ENCODE peak calls at places on chromosomes 12 and 14, in nine cellular contexts. S is GM23248, X is mammary epithelial cell, G is endothelial cell of umbilical vein, K is astrocyte, R is HCT116, J is IMR-90, M is MM.1S, N is H9. C is an unnamed sample.

GRCh38 chr12:3128498-3129293 is 51.5 kb downstream of the TSPAN9 start:
- DNase-seq in S (no peak), X (no peak), G (no peak), K (no peak), R (no peak), J (no peak), M (no peak), N (no peak), C (no peak)

GRCh38 chr12:122721057-122721545 is 4.5 kb upstream of the HCAR3 start:
- DNase-seq in S (no peak), X (peak), G (peak), K (peak), R (no peak), J (no peak), M (no peak), N (no peak), C (no peak)

GRCh38 chr12:57088442-57089258 is at the start of gene NAB2:
- DNase-seq in S (peak), X (peak), G (peak), K (peak), R (peak), J (peak), M (peak), N (peak), C (peak)

GRCh38 chr12:120669055-120669828 is 17.7 kb upstream of the MLEC start:
- DNase-seq in S (peak), X (peak), G (no peak), K (no peak), R (no peak), J (no peak), M (no peak), N (peak), C (no peak)

GRCh38 chr14:97978336-97978735 is 1181.2 kb downstream of the VRK1 start:
- DNase-seq in S (peak), X (peak), G (no peak), K (peak), R (peak), J (no peak), M (no peak), N (peak), C (no peak)

GRCh38 chr12:75908961-75909699 is 122.4 kb downstream of the PHLDA1 start:
- DNase-seq in S (peak), X (no peak), G (peak), K (peak), R (no peak), J (peak), M (no peak), N (no peak), C (peak)

GRCh38 chr12:124392271-124392990 is 97.5 kb downstream of the RFLNA start:
- DNase-seq in S (peak), X (no peak), G (peak), K (peak), R (peak), J (peak), M (no peak), N (peak), C (peak)

GRCh38 chr14:60637490-60638452 is 11.5 kb downstream of the SIX1 start:
- DNase-seq in S (peak), X (no peak), G (no peak), K (no peak), R (no peak), J (peak), M (no peak), N (peak), C (no peak)

GRCh38 chr12:46227616-46228015 is 41.2 kb downstream of the SLC38A1 start:
- DNase-seq in S (no peak), X (no peak), G (no peak), K (no peak), R (no peak), J (no peak), M (no peak), N (no peak), C (no peak)

GRCh38 chr12:22624573-22624907 is 431 bp upstream of the ETNK1 start:
- DNase-seq in S (no peak), X (no peak), G (no peak), K (no peak), R (no peak), J (no peak), M (no peak), N (no peak), C (no peak)

GRCh38 chr14:57871487-57872080 is 5.7 kb upstream of the SLC35F4 start:
- DNase-seq in S (peak), X (peak), G (peak), K (peak), R (peak), J (peak), M (peak), N (peak), C (peak)

GRCh38 chr12:44774815-44775411 is 101.2 kb downstream of the NELL2 start:
- DNase-seq in S (peak), X (peak), G (peak), K (no peak), R (peak), J (peak), M (no peak), N (peak), C (peak)

GRCh38 chr12:120190985-120191480 is 3.5 kb downstream of the GCN1 start:
- DNase-seq in S (no peak), X (no peak), G (no peak), K (no peak), R (no peak), J (no peak), M (peak), N (no peak), C (no peak)

GRCh38 chr14:75604979-75605825 is 26.8 kb downstream of the FLVCR2 start:
- DNase-seq in S (no peak), X (no peak), G (peak), K (peak), R (no peak), J (no peak), M (no peak), N (no peak), C (no peak)

GRCh38 chr14:90814806-90815566 is 1.2 kb downstream of the TTC7B start:
- DNase-seq in S (no peak), X (no peak), G (no peak), K (no peak), R (no peak), J (no peak), M (no peak), N (no peak), C (no peak)

GRCh38 chr12:117069126-117069788 is 30.0 kb downstream of the TESC start:
- DNase-seq in S (no peak), X (no peak), G (no peak), K (no peak), R (no peak), J (no peak), M (no peak), N (no peak), C (no peak)

GRCh38 chr14:91144425-91145145 is 30.7 kb downstream of the DGLUCY start:
- DNase-seq in S (peak), X (no peak), G (peak), K (peak), R (no peak), J (peak), M (no peak), N (no peak), C (peak)

GRCh38 chr12:90695415-90695814 is 259.6 kb downstream of the CCER1 start:
- DNase-seq in S (peak), X (no peak), G (peak), K (no peak), R (no peak), J (peak), M (peak), N (no peak), C (peak)

GRCh38 chr14:24060443-24060842 is 8.6 kb downstream of the CARMIL3 start:
- DNase-seq in S (no peak), X (no peak), G (no peak), K (no peak), R (no peak), J (no peak), M (no peak), N (no peak), C (no peak)

GRCh38 chr12:44286336-44286735 is 450.5 kb downstream of the TMEM117 start:
- DNase-seq in S (peak), X (peak), G (peak), K (peak), R (no peak), J (peak), M (no peak), N (no peak), C (peak)

GRCh38 chr14:38616959-38617358 is 361.1 kb upstream of the CLEC14A start:
- DNase-seq in S (peak), X (no peak), G (no peak), K (no peak), R (no peak), J (peak), M (no peak), N (no peak), C (no peak)

GRCh38 chr12:24778486-24779304 is 170.2 kb downstream of the BCAT1 start:
- DNase-seq in S (peak), X (peak), G (peak), K (peak), R (no peak), J (peak), M (peak), N (no peak), C (peak)

GRCh38 chr12:32489070-32489469 is 89.7 kb downstream of the FGD4 start:
- DNase-seq in S (no peak), X (no peak), G (no peak), K (no peak), R (no peak), J (no peak), M (no peak), N (no peak), C (no peak)

GRCh38 chr14:24052656-24053547 is 1.1 kb downstream of the CARMIL3 start:
- DNase-seq in S (peak), X (no peak), G (no peak), K (no peak), R (no peak), J (no peak), M (no peak), N (no peak), C (no peak)

GRCh38 chr14:101235042-101235871 is 326.0 kb upstream of the DIO3 start:
- DNase-seq in S (peak), X (peak), G (peak), K (peak), R (peak), J (peak), M (no peak), N (peak), C (peak)

GRCh38 chr12:124454735-124455134 is 112.7 kb downstream of the NCOR2 start:
- DNase-seq in S (peak), X (no peak), G (no peak), K (peak), R (no peak), J (no peak), M (no peak), N (no peak), C (peak)

GRCh38 chr14:77303417-77304156 is 17.1 kb downstream of the POMT2 start:
- DNase-seq in S (peak), X (peak), G (peak), K (peak), R (peak), J (peak), M (no peak), N (no peak), C (peak)

GRCh38 chr14:105877645-105878044 is 351.3 kb downstream of the TMEM121 start:
- DNase-seq in S (no peak), X (no peak), G (no peak), K (no peak), R (no peak), J (no peak), M (no peak), N (no peak), C (no peak)

GRCh38 chr12:24560192-24560591 is 388.7 kb downstream of the BCAT1 start:
- DNase-seq in S (no peak), X (no peak), G (no peak), K (no peak), R (no peak), J (peak), M (no peak), N (no peak), C (peak)

GRCh38 chr12:132257206-132257954 is 72.0 kb downstream of the GALNT9 start:
- DNase-seq in S (no peak), X (no peak), G (no peak), K (no peak), R (no peak), J (no peak), M (no peak), N (no peak), C (no peak)

GRCh38 chr12:93205361-93205760 is 172.4 kb upstream of the NUDT4 start:
- DNase-seq in S (no peak), X (no peak), G (no peak), K (no peak), R (no peak), J (no peak), M (no peak), N (no peak), C (no peak)

GRCh38 chr14:26394114-26394855 is 203.5 kb downstream of the NOVA1 start:
- DNase-seq in S (peak), X (no peak), G (peak), K (peak), R (no peak), J (peak), M (no peak), N (peak), C (peak)

GRCh38 chr12:5022465-5023061 is 21.1 kb upstream of the KCNA5 start:
- DNase-seq in S (peak), X (peak), G (peak), K (peak), R (peak), J (peak), M (peak), N (peak), C (peak)

GRCh38 chr14:32028599-32028998 is 48.5 kb upstream of the ARHGAP5 start:
- DNase-seq in S (peak), X (peak), G (no peak), K (no peak), R (no peak), J (no peak), M (no peak), N (no peak), C (peak)

GRCh38 chr12:63792333-63792732 is 12.6 kb downstream of the RXYLT1 start:
- DNase-seq in S (no peak), X (no peak), G (no peak), K (no peak), R (no peak), J (no peak), M (no peak), N (no peak), C (no peak)

GRCh38 chr12:31234955-31235867 is 90.7 kb downstream of the SINHCAF start:
- DNase-seq in S (peak), X (peak), G (peak), K (peak), R (peak), J (peak), M (no peak), N (peak), C (peak)

GRCh38 chr14:96782436-96782835 is 14.7 kb upstream of the VRK1 start:
- DNase-seq in S (no peak), X (no peak), G (no peak), K (no peak), R (no peak), J (no peak), M (no peak), N (no peak), C (no peak)

GRCh38 chr14:60277605-60278190 is 28.7 kb downstream of the PPM1A start:
- DNase-seq in S (no peak), X (no peak), G (no peak), K (no peak), R (no peak), J (no peak), M (no peak), N (no peak), C (no peak)

GRCh38 chr14:49907186-49907585 is 14.3 kb downstream of the ARF6 start:
- DNase-seq in S (no peak), X (peak), G (peak), K (no peak), R (no peak), J (no peak), M (no peak), N (no peak), C (no peak)
- H3K9ac ChIP-seq in S (peak), X (peak), G (peak), K (no peak), R (peak), J (peak), M (no peak), N (no peak), C (peak)

GRCh38 chr12:15268927-15269552 is 47.8 kb upstream of the RERG start:
- DNase-seq in S (peak), X (peak), G (peak), K (peak), R (peak), J (peak), M (peak), N (peak), C (peak)

GRCh38 chr12:15276088-15276698 is 46.1 kb upstream of the PTPRO start:
- DNase-seq in S (peak), X (peak), G (peak), K (peak), R (peak), J (peak), M (no peak), N (no peak), C (peak)

GRCh38 chr12:15278816-15279658 is 43.3 kb upstream of the PTPRO start:
- DNase-seq in S (peak), X (peak), G (peak), K (peak), R (no peak), J (peak), M (peak), N (no peak), C (peak)

GRCh38 chr12:15273896-15274295 is 48.4 kb upstream of the PTPRO start:
- DNase-seq in S (no peak), X (no peak), G (no peak), K (no peak), R (no peak), J (no peak), M (peak), N (no peak), C (no peak)

GRCh38 chr12:15274561-15274967 is 47.7 kb upstream of the PTPRO start:
- DNase-seq in S (no peak), X (peak), G (no peak), K (no peak), R (no peak), J (no peak), M (no peak), N (no peak), C (no peak)
- H3K27ac ChIP-seq in S (no peak), X (peak), G (no peak), K (no peak), R (no peak), J (no peak), M (no peak), N (no peak), C (no peak)

GRCh38 chr12:59388176-59388575 is 207.7 kb upstream of the SLC16A7 start:
- DNase-seq in S (no peak), X (no peak), G (no peak), K (no peak), R (no peak), J (no peak), M (no peak), N (no peak), C (no peak)

GRCh38 chr12:59381106-59381505 is 214.7 kb upstream of the SLC16A7 start:
- DNase-seq in S (no peak), X (no peak), G (no peak), K (no peak), R (no peak), J (no peak), M (no peak), N (no peak), C (no peak)

GRCh38 chr12:59383426-59383822 is 212.4 kb upstream of the SLC16A7 start:
- DNase-seq in S (peak), X (peak), G (no peak), K (peak), R (no peak), J (peak), M (no peak), N (no peak), C (peak)

GRCh38 chr12:59388694-59389093 is 207.1 kb upstream of the SLC16A7 start:
- DNase-seq in S (no peak), X (no peak), G (no peak), K (no peak), R (no peak), J (no peak), M (no peak), N (no peak), C (no peak)

GRCh38 chr12:59382678-59383425 is 213.0 kb upstream of the SLC16A7 start:
- DNase-seq in S (peak), X (no peak), G (no peak), K (no peak), R (no peak), J (no peak), M (no peak), N (no peak), C (no peak)
- H2AFZ ChIP-seq in S (peak), X (no peak), G (no peak), K (no peak), R (no peak), J (no peak), M (peak), N (no peak), C (no peak)

GRCh38 chr14:52703225-52703624 is 3.8 kb upstream of the PSMC6 start:
- DNase-seq in S (peak), X (peak), G (peak), K (peak), R (no peak), J (peak), M (no peak), N (no peak), C (peak)

GRCh38 chr14:52703664-52704063 is 3.3 kb upstream of the PSMC6 start:
- DNase-seq in S (no peak), X (no peak), G (no peak), K (no peak), R (no peak), J (no peak), M (no peak), N (no peak), C (no peak)

GRCh38 chr14:52701223-52701622 is 5.8 kb upstream of the PSMC6 start:
- DNase-seq in S (no peak), X (peak), G (no peak), K (no peak), R (no peak), J (peak), M (no peak), N (no peak), C (no peak)

GRCh38 chr14:52706724-52707706 is at the start of gene PSMC6:
- DNase-seq in S (peak), X (peak), G (peak), K (peak), R (peak), J (peak), M (peak), N (peak), C (peak)

DNA sequence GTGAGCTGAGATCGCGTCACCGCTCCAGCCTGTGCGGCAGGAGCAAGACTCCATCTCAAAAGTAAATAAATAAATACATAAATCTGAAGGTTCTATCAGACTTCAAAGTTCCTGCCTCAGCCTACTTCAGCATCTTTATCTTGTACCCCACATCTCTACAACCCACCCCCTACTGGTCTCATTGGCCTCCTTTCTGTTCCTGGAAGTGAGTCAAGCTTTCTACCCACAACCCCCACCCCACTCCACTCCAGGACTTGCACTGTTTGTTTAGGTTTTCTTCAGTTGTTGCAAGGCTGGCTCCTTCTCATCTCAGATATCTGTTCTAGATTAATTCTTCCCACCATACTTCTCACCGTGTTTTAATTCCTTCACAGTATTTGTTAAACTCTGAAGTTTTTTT is 714 bp upstream of the PSMC6 start:
- DNase-seq in S (no peak), X (no peak), G (peak), K (no peak), R (no peak), J (peak), M (no peak), N (no peak), C (peak)
- H3K9ac ChIP-seq in S (peak), X (peak), G (peak), K (peak), R (peak), J (no peak), M (peak), N (no peak), C (peak)

C was measured in mesenchymal stem cell.